ENCODE peak calls at places on chromosomes 13 and 19, in six cellular contexts. N is CD8-positive, alpha-beta T cell; K is cardiac fibroblast; R is psoas muscle; P is B cell; O is RWPE1. Y is an unnamed sample.

GRCh38 chr13:51826606-51827005 is 18.4 kb downstream of the TMEM272 start:
- DNase-seq in N (no peak), P (no peak), R (no peak), O (no peak), K (peak), Y (no peak)

GRCh38 chr19:23309926-23310325 is 59.7 kb upstream of the ZNF724 start:
- DNase-seq in N (no peak), R (no peak), P (no peak), O (no peak), K (no peak), Y (no peak)

GRCh38 chr13:94534171-94534570 is 54.7 kb upstream of the DCT start:
- DNase-seq in R (no peak), O (no peak), N (no peak), P (no peak), K (no peak), Y (no peak)

GRCh38 chr13:49020940-49021548 is 45.3 kb downstream of the FNDC3A start:
- DNase-seq in N (no peak), O (peak), K (peak), P (no peak), R (no peak), Y (no peak)

GRCh38 chr19:13986348-13986904 is 19.7 kb downstream of the RFX1 start:
- DNase-seq in P (peak), K (peak), R (peak), N (peak), O (peak), Y (no peak)

GRCh38 chr13:80262051-80262695 is 78.8 kb downstream of the SPRY2 start:
- DNase-seq in N (no peak), O (no peak), P (no peak), K (no peak), R (no peak), Y (no peak)

GRCh38 chr13:24851546-24851945 is 87.6 kb downstream of the RNF17 start:
- DNase-seq in P (no peak), R (no peak), N (no peak), K (no peak), O (peak), Y (no peak)

GRCh38 chr13:101655435-101655834 is 203.0 kb downstream of the ITGBL1 start:
- DNase-seq in N (no peak), P (no peak), R (no peak), K (no peak), O (no peak), Y (no peak)

GRCh38 chr19:310141-310651 is 19.0 kb upstream of the PLPP2 start:
- DNase-seq in P (no peak), R (no peak), O (no peak), N (no peak), K (peak), Y (no peak)

GRCh38 chr19:34962945-34963530 is 991 bp downstream of the ZNF792 start:
- DNase-seq in N (no peak), O (no peak), P (no peak), R (no peak), K (no peak), Y (no peak)

GRCh38 chr19:48819366-48819816 is 8.6 kb upstream of the BCAT2 start:
- DNase-seq in K (peak), N (no peak), O (peak), R (peak), P (no peak), Y (peak)

GRCh38 chr13:61144834-61145593 is 270.6 kb downstream of the PCDH20 start:
- DNase-seq in K (no peak), R (no peak), P (no peak), O (no peak), N (no peak), Y (no peak)

GRCh38 chr19:31955061-31955460 is 390.3 kb upstream of the ZNF507 start:
- DNase-seq in R (no peak), P (no peak), K (no peak), O (no peak), N (no peak), Y (no peak)

GRCh38 chr19:16405091-16405490 is 66.7 kb downstream of the EPS15L1 start:
- DNase-seq in K (no peak), P (no peak), R (peak), O (no peak), N (no peak), Y (no peak)

GRCh38 chr19:12596485-12596884 is 14.1 kb downstream of the ZNF490 start:
- DNase-seq in P (no peak), O (no peak), N (no peak), K (no peak), R (no peak), Y (no peak)

GRCh38 chr13:51451467-51452390 is 1.1 kb downstream of the INTS6 start:
- DNase-seq in O (peak), K (peak), P (peak), R (peak), N (peak), Y (no peak)

GRCh38 chr19:17762505-17763229 is 11.4 kb downstream of the FCHO1 start:
- DNase-seq in R (no peak), O (peak), P (no peak), K (peak), N (no peak), Y (no peak)

GRCh38 chr13:75016225-75016624 is 465.7 kb downstream of the TBC1D4 start:
- DNase-seq in P (no peak), K (no peak), R (no peak), O (no peak), N (no peak), Y (no peak)

GRCh38 chr19:46668662-46669061 is 7.7 kb upstream of the DACT3 start:
- DNase-seq in P (no peak), R (no peak), N (no peak), O (no peak), K (no peak), Y (no peak)

GRCh38 chr19:6412111-6412999 is 12.3 kb downstream of the KHSRP start:
- DNase-seq in N (peak), K (peak), R (peak), P (no peak), O (no peak), Y (no peak)

GRCh38 chr13:36965767-36966166 is 33.4 kb downstream of the ALG5 start:
- DNase-seq in N (no peak), K (peak), P (no peak), R (no peak), O (peak), Y (peak)

GRCh38 chr13:50844181-50844875 is 836 bp upstream of the DLEU7 start:
- DNase-seq in P (no peak), N (no peak), O (no peak), K (no peak), R (no peak), Y (no peak)

GRCh38 chr13:85286081-85286480 is 513.1 kb downstream of the SLITRK6 start:
- DNase-seq in N (no peak), R (no peak), P (no peak), O (no peak), K (peak), Y (no peak)

GRCh38 chr13:112331675-112332074 is 44.5 kb upstream of the SPACA7 start:
- DNase-seq in P (no peak), K (no peak), O (no peak), R (no peak), N (no peak), Y (no peak)

GRCh38 chr19:48393559-48394330 is at the start of gene GRIN2D:
- DNase-seq in R (no peak), K (peak), N (no peak), O (no peak), P (no peak), Y (no peak)

GRCh38 chr13:77033717-77034302 is 6.9 kb upstream of the FBXL3 start:
- DNase-seq in R (no peak), K (no peak), O (peak), N (no peak), P (no peak), Y (no peak)

GRCh38 chr13:110448230-110448629 is 113.3 kb downstream of the RAB20 start:
- DNase-seq in N (no peak), K (peak), O (peak), R (no peak), P (no peak), Y (no peak)

GRCh38 chr13:19181021-19181620 is 503 bp downstream of the TUBA3C start:
- DNase-seq in N (no peak), O (no peak), R (no peak), P (no peak), K (no peak), Y (no peak)

GRCh38 chr19:30785728-30786127 is 413.5 kb downstream of the ZNF536 start:
- DNase-seq in O (no peak), P (no peak), N (no peak), K (no peak), R (no peak), Y (no peak)

GRCh38 chr13:99501952-99502310 is 659 bp downstream of the TM9SF2 start:
- DNase-seq in P (no peak), N (no peak), R (no peak), O (no peak), K (peak), Y (no peak)

GRCh38 chr13:44810067-44810840 is 179.0 kb downstream of the NUFIP1 start:
- DNase-seq in K (peak), N (no peak), P (no peak), R (no peak), O (no peak), Y (no peak)

GRCh38 chr13:110433014-110433413 is 125.9 kb downstream of the COL4A2 start:
- DNase-seq in N (no peak), K (no peak), P (no peak), R (peak), O (no peak), Y (no peak)

GRCh38 chr19:3984584-3984907 is 717 bp downstream of the EEF2 start:
- DNase-seq in P (no peak), R (no peak), N (no peak), K (no peak), O (no peak), Y (no peak)

GRCh38 chr19:3849092-3849491 is 19.7 kb downstream of the ZFR2 start:
- DNase-seq in N (peak), O (peak), P (no peak), R (no peak), K (no peak), Y (no peak)

GRCh38 chr19:10086904-10087256 is 763 bp downstream of the SHFL start:
- DNase-seq in N (no peak), O (no peak), R (peak), P (no peak), K (no peak), Y (no peak)

GRCh38 chr19:10848208-10848843 is at the start of gene C19orf38:
- DNase-seq in R (no peak), N (no peak), P (no peak), K (peak), O (no peak), Y (no peak)

GRCh38 chr19:36113895-36114762 is 546 bp downstream of the POLR2I start:
- DNase-seq in N (no peak), P (no peak), R (no peak), O (no peak), K (peak), Y (no peak)

GRCh38 chr13:44040070-44040753 is 160.5 kb downstream of the LACC1 start:
- DNase-seq in K (peak), P (no peak), O (no peak), N (no peak), R (no peak), Y (no peak)

GRCh38 chr13:73870970-73871935 is 263.0 kb downstream of the KLF12 start:
- DNase-seq in P (no peak), K (peak), R (no peak), N (no peak), O (no peak), Y (peak)

DNA sequence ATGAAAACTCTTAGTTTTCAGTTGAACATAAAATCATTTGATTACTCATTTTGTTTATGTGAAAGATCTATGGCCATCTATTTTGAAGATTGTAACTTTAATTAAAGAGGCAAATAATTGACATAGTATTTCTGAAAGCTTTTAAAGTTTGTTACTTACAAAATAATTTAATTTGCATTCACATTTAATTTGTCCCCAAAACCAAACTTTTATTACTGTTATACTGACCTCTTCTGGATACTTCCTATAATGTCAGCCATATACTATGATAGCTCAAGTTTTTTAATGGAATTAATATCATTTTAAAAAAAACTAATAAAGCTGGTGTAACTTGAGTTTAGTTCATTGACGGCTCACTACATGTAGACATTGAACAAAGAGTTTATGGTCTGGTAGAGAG is 4.9 kb upstream of the SGCG start:
- DNase-seq in N (no peak), R (no peak), O (peak), K (peak), P (no peak), Y (no peak)
- TF ChIP-seq CTCF in N (no peak), R (peak), O (peak), K (peak), P (no peak), Y (peak)

GRCh38 chr19:19342086-19343015 is 21.7 kb downstream of the MAU2 start:
- DNase-seq in P (no peak), R (peak), N (no peak), K (peak), O (peak), Y (no peak)

GRCh38 chr19:19343016-19343362 is 22.4 kb downstream of the MAU2 start:
- DNase-seq in K (no peak), R (no peak), P (no peak), O (no peak), N (no peak), Y (no peak)

GRCh38 chr19:19345970-19346369 is 25.3 kb downstream of the MAU2 start:
- DNase-seq in N (no peak), K (no peak), O (no peak), P (no peak), R (no peak), Y (no peak)

GRCh38 chr19:19345232-19345631 is 24.6 kb downstream of the MAU2 start:
- DNase-seq in N (no peak), R (no peak), P (no peak), O (no peak), K (no peak), Y (no peak)

DNA sequence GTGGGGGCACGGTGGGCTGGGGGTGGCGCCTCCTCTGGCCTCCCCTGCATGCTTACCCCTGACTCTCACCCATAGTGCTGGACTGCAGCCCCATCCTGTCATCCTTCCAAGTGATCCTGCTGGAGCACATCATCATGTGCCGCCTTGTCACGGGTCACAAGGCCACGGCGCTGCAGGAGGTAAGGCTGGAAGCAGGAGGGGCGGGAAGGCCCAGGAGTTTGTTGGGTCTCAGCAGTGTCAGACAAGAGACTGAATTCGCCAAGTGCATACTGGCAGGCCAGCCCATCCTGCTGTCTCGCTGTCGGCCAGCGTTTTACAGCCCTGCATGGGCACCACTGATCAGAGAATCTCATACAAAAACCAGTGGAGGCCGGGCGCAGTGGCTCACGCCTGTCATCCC is 23.1 kb downstream of the MAU2 start:
- DNase-seq in R (no peak), P (no peak), K (no peak), O (no peak), N (no peak), Y (no peak)
- TF ChIP-seq CTCF in R (no peak), P (no peak), K (no peak), O (no peak), N (no peak), Y (no peak)

GRCh38 chr13:47121092-47121763 is 224.4 kb upstream of the HTR2A start:
- DNase-seq in P (no peak), O (no peak), K (no peak), N (no peak), R (no peak), Y (no peak)

GRCh38 chr13:47126432-47126831 is 229.6 kb upstream of the HTR2A start:
- DNase-seq in K (peak), R (no peak), O (no peak), P (no peak), N (no peak), Y (no peak)
- TF ChIP-seq CTCF in K (peak), R (no peak), O (no peak), P (no peak), N (no peak), Y (no peak)

DNA sequence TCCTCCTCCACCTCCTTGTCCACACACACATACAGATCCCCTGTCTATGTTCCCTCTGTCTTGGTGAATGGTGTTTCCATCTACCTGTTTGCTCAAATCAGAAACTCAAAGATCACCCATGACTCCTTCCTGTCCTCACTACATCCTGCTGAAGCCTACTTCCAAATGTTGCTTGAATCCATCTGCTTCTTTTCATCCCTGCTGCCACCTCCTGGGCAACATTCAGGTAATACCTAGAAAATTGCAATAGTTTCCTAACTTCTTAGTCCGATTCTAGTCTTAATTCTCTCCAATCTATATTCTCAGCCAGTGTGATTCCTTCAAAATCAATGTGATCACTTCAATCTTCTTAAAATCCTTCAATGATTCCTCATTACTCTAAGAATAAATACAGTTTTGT is 155.5 kb upstream of the STARD13 start:
- DNase-seq in P (no peak), R (no peak), N (no peak), K (peak), O (peak), Y (no peak)
- TF ChIP-seq CTCF in P (no peak), R (no peak), N (no peak), K (peak), O (no peak), Y (peak)

GRCh38 chr13:26601669-26602068 is 44.2 kb downstream of the WASF3 start:
- DNase-seq in K (peak), R (no peak), N (no peak), P (no peak), O (no peak), Y (no peak)
- TF ChIP-seq CTCF in K (no peak), R (no peak), N (no peak), P (no peak), O (no peak), Y (peak)